ENCODE peak calls at places on chromosomes 1 and 21, in seven cellular contexts. W is breast epithelium, T is endothelial cell of umbilical vein, P is spleen, I is sigmoid colon, R is transverse colon, B is prostate gland. Z is an unnamed sample.

GRCh38 chr1:16248603-16249534 is 11.9 kb upstream of the CPLANE2 start:
- DNase-seq in B (peak; percentile 94), I (peak; percentile 91), P (no peak), R (peak; percentile 83), W (peak; percentile 68), T (peak; percentile 99), Z (peak; percentile 86)

GRCh38 chr1:243926803-243927245 is 76.8 kb upstream of the AKT3 start:
- DNase-seq in P (no peak), I (no peak), B (no peak), R (no peak), T (peak; percentile 96), W (no peak), Z (no peak)

GRCh38 chr1:180470031-180470430 is 32.3 kb downstream of the ACBD6 start:
- DNase-seq in P (no peak), I (no peak), B (no peak), W (no peak), T (no peak), R (no peak), Z (no peak)

GRCh38 chr1:209030454-209031167 is 552.9 kb upstream of the CAMK1G start:
- DNase-seq in B (no peak), W (no peak), T (no peak), R (peak; percentile 66), I (no peak), P (no peak), Z (no peak)

GRCh38 chr21:32480381-32480780 is 67.9 kb downstream of the EVA1C start:
- DNase-seq in R (no peak), W (no peak), I (no peak), P (no peak), B (no peak), T (no peak), Z (no peak)

GRCh38 chr1:23801338-23801748 is 789 bp upstream of the GALE start:
- DNase-seq in B (no peak), I (no peak), T (no peak), W (no peak), R (peak; percentile 27), P (peak; percentile 84), Z (no peak)

GRCh38 chr21:33185852-33186251 is 43.9 kb upstream of the IFNAR2 start:
- DNase-seq in B (no peak), I (no peak), P (no peak), T (no peak), R (no peak), W (no peak), Z (no peak)

GRCh38 chr1:29670752-29671151 is 434.4 kb downstream of the PTPRU start:
- DNase-seq in B (no peak), T (no peak), R (no peak), W (no peak), I (no peak), P (no peak), Z (peak; percentile 66)

GRCh38 chr21:29163381-29164115 is 33.1 kb downstream of the MAP3K7CL start:
- DNase-seq in P (no peak), T (no peak), B (no peak), W (no peak), I (no peak), R (no peak), Z (no peak)

GRCh38 chr1:216458807-216459206 is 35.6 kb upstream of the USH2A start:
- DNase-seq in R (no peak), W (no peak), B (no peak), I (no peak), T (no peak), P (no peak), Z (no peak)

GRCh38 chr1:154418898-154419619 is 13.9 kb downstream of the IL6R start:
- DNase-seq in B (no peak), W (no peak), R (no peak), T (no peak), P (peak; percentile 39), I (no peak), Z (no peak)

GRCh38 chr1:154418062-154418897 is 13.1 kb downstream of the IL6R start:
- DNase-seq in R (peak; percentile 92), P (no peak), I (no peak), W (peak; percentile 71), T (peak; percentile 47), B (peak; percentile 95), Z (peak; percentile 63)

GRCh38 chr1:154420961-154421924 is 16.1 kb downstream of the IL6R start:
- DNase-seq in P (peak; percentile 60), W (no peak), B (no peak), T (no peak), R (no peak), I (no peak), Z (no peak)

GRCh38 chr1:154420172-154420571 is 15.0 kb downstream of the IL6R start:
- DNase-seq in B (peak; percentile 79), W (peak; percentile 76), I (peak; percentile 98), R (peak; percentile 78), T (peak; percentile 95), P (peak; percentile 87), Z (peak; percentile 95)

DNA sequence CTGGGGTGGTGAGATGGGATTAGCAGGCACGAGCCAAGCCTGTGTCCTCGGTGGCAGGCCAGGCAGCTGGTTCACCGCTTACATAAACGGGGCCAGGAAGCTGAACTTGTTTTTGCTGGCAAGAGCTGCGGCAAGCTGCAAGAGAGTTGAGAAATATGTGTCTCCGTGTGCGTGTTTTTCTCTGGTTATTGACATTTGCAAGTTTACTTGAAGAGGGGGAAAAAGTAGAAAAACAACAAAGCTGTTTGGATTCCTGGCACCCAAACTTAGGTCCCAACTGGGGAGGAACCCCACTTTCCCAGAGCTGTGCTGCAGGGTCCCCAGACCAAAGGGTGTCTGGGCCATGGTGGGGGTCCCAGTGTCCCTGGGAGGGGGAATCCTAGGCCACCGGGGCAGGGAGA is 14.5 kb downstream of the IL6R start:
- DNase-seq in P (peak; percentile 89), I (peak; percentile 98), T (peak; percentile 96), W (peak; percentile 93), B (peak; percentile 98), R (peak; percentile 79), Z (peak; percentile 94)
- TF ChIP-seq POLR2A in P (no peak), I (no peak), T (no peak), W (no peak), B (peak; percentile 33), R (no peak), Z (no peak)

GRCh38 chr1:101241485-101242225 is 4.8 kb downstream of the S1PR1 start:
- DNase-seq in P (no peak), W (no peak), B (no peak), T (no peak), I (no peak), R (no peak), Z (no peak)

GRCh38 chr1:101245575-101245927 is 8.7 kb downstream of the S1PR1 start:
- DNase-seq in T (no peak), I (no peak), W (no peak), B (no peak), R (no peak), P (no peak), Z (no peak)

GRCh38 chr1:101240041-101240430 is 3.2 kb downstream of the S1PR1 start:
- DNase-seq in P (no peak), R (no peak), W (no peak), I (peak; percentile 54), T (peak; percentile 65), B (no peak), Z (no peak)

GRCh38 chr1:101244842-101245574 is 8.2 kb downstream of the S1PR1 start:
- DNase-seq in I (no peak), P (no peak), R (no peak), B (peak; percentile 13), W (no peak), T (no peak), Z (no peak)

GRCh38 chr1:101242331-101243050 is 5.7 kb downstream of the S1PR1 start:
- DNase-seq in P (no peak), B (no peak), W (no peak), I (no peak), T (peak; percentile 97), R (no peak), Z (no peak)
- TF ChIP-seq POLR2AphosphoS5 in P (peak; percentile 71), B (peak; percentile 10), W (no peak), I (peak; percentile 34), T (peak; percentile 95), R (peak; percentile 19), Z (no peak)

GRCh38 chr1:155940993-155941844 is at the start of gene RXFP4:
- DNase-seq in T (peak; percentile 25), I (no peak), R (peak; percentile 87), W (no peak), B (no peak), P (peak; percentile 74), Z (peak; percentile 53)

GRCh38 chr1:155941845-155942507 is 538 bp downstream of the RXFP4 start:
- DNase-seq in P (peak; percentile 80), W (no peak), R (peak; percentile 41), B (no peak), T (no peak), I (no peak), Z (peak; percentile 63)

GRCh38 chr1:155942578-155943141 is 1.2 kb downstream of the RXFP4 start:
- DNase-seq in P (peak; percentile 71), I (no peak), R (peak; percentile 78), T (no peak), W (no peak), B (no peak), Z (no peak)

GRCh38 chr1:155938220-155938627 is 3.2 kb upstream of the RXFP4 start:
- DNase-seq in I (no peak), R (no peak), T (peak; percentile 84), B (peak; percentile 37), P (no peak), W (no peak), Z (no peak)

DNA sequence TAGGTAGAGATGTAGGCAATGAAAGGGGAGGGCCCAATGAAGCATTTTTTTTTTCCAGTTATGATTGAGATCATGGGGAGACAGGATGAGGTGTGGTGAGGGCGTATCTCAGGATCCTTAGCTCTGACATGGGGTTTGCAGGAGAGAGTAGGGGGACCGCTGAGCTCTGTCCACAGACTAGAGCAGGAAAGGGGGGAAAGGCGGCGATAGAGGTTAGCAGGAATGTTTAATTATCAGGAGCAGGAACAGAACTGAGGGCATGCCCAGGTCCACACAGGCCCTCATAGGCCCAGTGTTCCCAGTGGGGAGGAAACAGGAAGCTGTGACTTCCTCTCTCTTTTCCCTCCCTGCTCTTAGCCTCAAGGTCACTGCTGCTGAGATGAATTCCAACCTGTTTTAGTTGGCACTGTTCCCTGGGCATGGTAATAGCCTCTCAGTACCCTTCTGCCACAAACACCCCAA is 876 bp upstream of the RXFP4 start:
- DNase-seq in T (peak; percentile 84), W (no peak), B (no peak), I (no peak), R (peak; percentile 63), P (peak; percentile 66), Z (no peak)
- TF ChIP-seq POLR2A in T (peak; percentile 87), W (no peak), B (no peak), I (no peak), R (no peak), P (no peak), Z (no peak)

GRCh38 chr21:31382060-31382459 is 38.0 kb upstream of the TIAM1 start:
- DNase-seq in R (no peak), I (no peak), P (no peak), B (no peak), W (no peak), T (no peak), Z (no peak)
- TF ChIP-seq POLR2AphosphoS5 in R (no peak), I (no peak), P (no peak), B (no peak), W (no peak), T (no peak), Z (no peak)

GRCh38 chr1:111204211-111204883 is 3.9 kb upstream of the DENND2D start:
- DNase-seq in T (no peak), W (peak; percentile 41), R (peak; percentile 92), I (no peak), P (peak; percentile 98), B (peak; percentile 55), Z (peak; percentile 70)
- TF ChIP-seq POLR2A in T (no peak), W (peak; percentile 44), R (peak; percentile 81), I (no peak), P (peak; percentile 80), B (peak; percentile 75), Z (peak; percentile 48)